ENCODE peak calls at places on chromosome 9, in five cellular contexts. J is mammary epithelial cell, D is Panc1, X is BJ, L is pancreas. O is an unnamed sample.

GRCh38 chr9:2120926-2121689 is 106.0 kb downstream of the SMARCA2 start:
- DNase-seq in J (peak; percentile 35), D (no peak), X (no peak), L (no peak), O (peak; percentile 51)

GRCh38 chr9:20312732-20313131 is 309.6 kb downstream of the MLLT3 start:
- DNase-seq in X (no peak), J (peak; percentile 66), D (no peak), L (no peak), O (peak; percentile 81)

GRCh38 chr9:19154135-19154612 is 26.9 kb upstream of the PLIN2 start:
- DNase-seq in L (no peak), J (peak; percentile 52), D (no peak), X (no peak), O (peak; percentile 27)

GRCh38 chr9:123361086-123361730 is 5.2 kb downstream of the CRB2 start:
- DNase-seq in X (no peak), L (no peak), J (no peak), D (no peak), O (no peak)

GRCh38 chr9:122614362-122614761 is at the start of gene OR1Q1:
- DNase-seq in L (no peak), D (no peak), J (no peak), X (no peak), O (no peak)

GRCh38 chr9:18795947-18796705 is 236.9 kb downstream of the SAXO1 start:
- DNase-seq in J (no peak), X (peak; percentile 28), D (no peak), L (no peak), O (no peak)

GRCh38 chr9:6367128-6367741 is 39.1 kb downstream of the TPD52L3 start:
- DNase-seq in L (no peak), X (no peak), J (no peak), D (no peak), O (no peak)

GRCh38 chr9:93224591-93224990 is 40.7 kb downstream of the WNK2 start:
- DNase-seq in J (peak; percentile 94), D (no peak), L (no peak), X (no peak), O (peak; percentile 98)

GRCh38 chr9:120348951-120349429 is 231.0 kb downstream of the CDK5RAP2 start:
- DNase-seq in D (no peak), L (no peak), X (no peak), J (peak; percentile 11), O (peak; percentile 60)

GRCh38 chr9:107007981-107008380 is 145.0 kb downstream of the ZNF462 start:
- DNase-seq in D (no peak), L (no peak), J (no peak), X (no peak), O (no peak)

GRCh38 chr9:33921967-33922895 is 105.3 kb downstream of the UBE2R2 start:
- DNase-seq in J (no peak), D (no peak), L (no peak), X (no peak), O (peak; percentile 37)

GRCh38 chr9:83584995-83585394 is 37.9 kb upstream of the IDNK start:
- DNase-seq in J (no peak), L (no peak), D (no peak), X (no peak), O (no peak)

GRCh38 chr9:6686396-6686795 is 40.9 kb upstream of the GLDC start:
- DNase-seq in X (no peak), J (peak; percentile 26), D (no peak), L (no peak), O (peak; percentile 42)

GRCh38 chr9:133585481-133586367 is 23.5 kb downstream of the FAM163B start:
- DNase-seq in D (no peak), L (no peak), X (no peak), J (no peak), O (no peak)

GRCh38 chr9:106420511-106420944 is 442.4 kb upstream of the ZNF462 start:
- DNase-seq in X (peak; percentile 37), L (no peak), J (peak; percentile 51), D (no peak), O (peak; percentile 52)

GRCh38 chr9:133440884-133441283 is 18.7 kb downstream of the ADAMTS13 start:
- DNase-seq in D (no peak), L (no peak), X (no peak), J (no peak), O (peak; percentile 23)

GRCh38 chr9:99199938-99200539 is 21.7 kb downstream of the ALG2 start:
- DNase-seq in L (no peak), D (no peak), J (no peak), X (no peak), O (no peak)

GRCh38 chr9:3468407-3469205 is 57.2 kb downstream of the RFX3 start:
- DNase-seq in X (no peak), L (no peak), J (no peak), D (no peak), O (no peak)

GRCh38 chr9:112569186-112569585 is 82.6 kb downstream of the KIAA1958 start:
- DNase-seq in J (peak; percentile 84), X (peak; percentile 98), D (no peak), L (no peak), O (peak; percentile 73)

GRCh38 chr9:3708751-3709150 is 182.9 kb upstream of the RFX3 start:
- DNase-seq in D (no peak), X (no peak), J (peak; percentile 34), L (no peak), O (peak; percentile 73)

DNA sequence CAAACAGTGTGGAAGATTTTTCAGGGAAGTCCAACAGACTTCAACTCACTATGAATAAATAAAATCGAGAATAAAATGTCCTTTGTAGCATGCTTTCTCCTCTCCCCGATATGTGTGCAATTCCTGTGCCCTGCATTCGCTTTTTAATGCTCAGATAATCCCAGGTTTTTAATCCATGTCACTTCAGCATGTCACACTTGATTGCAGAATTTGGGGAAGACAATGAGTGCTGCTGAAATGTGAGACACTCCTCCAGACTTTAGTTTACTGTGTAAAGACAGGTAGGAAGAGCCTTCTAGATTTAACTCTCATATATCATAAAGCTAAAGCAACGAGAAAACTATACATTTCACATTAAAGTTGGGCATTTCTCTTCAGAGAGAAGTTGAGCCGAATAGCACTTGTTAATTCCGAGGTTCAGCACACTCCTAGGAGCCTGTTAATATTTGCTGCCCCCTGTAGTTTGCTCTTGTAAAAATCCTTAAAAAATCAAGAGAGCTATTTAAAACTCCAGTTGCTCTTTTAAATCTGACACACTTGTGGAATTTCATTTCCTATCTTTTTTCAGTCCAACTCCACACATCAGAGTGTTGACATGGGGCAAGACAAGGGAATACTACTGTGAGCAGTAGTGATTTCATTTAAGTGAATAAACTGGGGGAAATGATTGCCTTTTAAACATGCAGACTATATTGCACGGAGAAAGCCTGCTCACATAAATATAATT is 1096.1 kb upstream of the DMAC1 start:
- DNase-seq in J (no peak), D (no peak), L (no peak), X (no peak), O (peak; percentile 52)
- TF ChIP-seq CTCF in J (no peak), D (no peak), L (no peak), X (peak; percentile 23), O (peak; percentile 61)

DNA sequence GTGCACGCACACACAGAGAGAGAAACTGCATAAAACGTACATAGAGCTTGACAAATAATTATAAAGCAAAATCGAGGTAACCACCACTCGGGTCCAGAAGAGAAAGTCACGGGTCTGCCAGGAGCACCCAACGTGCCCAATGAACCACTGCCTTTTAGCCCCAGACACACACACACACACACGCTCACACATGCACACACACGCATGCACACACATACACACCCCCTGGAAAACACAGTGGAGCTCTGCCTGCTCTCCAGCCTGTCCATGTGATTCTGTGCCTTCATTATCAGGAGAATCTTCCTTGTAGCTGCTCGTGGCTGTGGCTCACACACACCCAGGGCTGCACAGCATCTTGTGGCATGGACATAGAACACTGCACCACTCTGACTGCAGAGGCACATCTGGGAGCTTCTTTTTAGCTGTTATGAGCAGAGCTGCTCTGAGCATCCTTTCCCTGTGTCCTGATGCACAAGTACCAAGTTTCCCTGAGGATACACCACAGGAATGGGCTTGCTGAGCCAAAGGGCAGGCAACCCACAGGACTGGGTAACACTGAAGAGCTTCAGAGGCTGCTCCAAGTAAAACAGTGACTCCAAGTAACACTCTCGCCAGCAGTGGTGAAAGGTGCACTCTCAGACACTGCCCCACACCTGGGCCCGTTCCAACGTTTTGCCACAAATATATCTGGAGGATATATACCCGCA is 58.9 kb downstream of the CAMSAP1 start:
- DNase-seq in L (no peak), D (no peak), J (no peak), X (no peak), O (no peak)
- H3K4me3 ChIP-seq in L (no peak overlapping the region), D (no peak overlapping the region), J (no peak overlapping the region), X (no peak overlapping the region), O (no peak overlapping the region)

GRCh38 chr9:136726118-136726517 is 13.7 kb downstream of the DIPK1B start:
- DNase-seq in L (peak; percentile 45), D (no peak), J (no peak), X (no peak), O (no peak)

GRCh38 chr9:136728080-136728547 is 14.6 kb downstream of the LCN10 start:
- DNase-seq in J (peak; percentile 80), L (peak; percentile 95), D (peak; percentile 20), X (peak; percentile 18), O (peak; percentile 86)

GRCh38 chr9:136728548-136729123 is 14.1 kb downstream of the LCN10 start:
- DNase-seq in D (no peak), X (no peak), J (peak; percentile 34), L (peak; percentile 58), O (no peak)

GRCh38 chr9:136725612-136726011 is 13.2 kb downstream of the DIPK1B start:
- DNase-seq in X (no peak), J (peak; percentile 74), L (no peak), D (no peak), O (peak; percentile 92)

DNA sequence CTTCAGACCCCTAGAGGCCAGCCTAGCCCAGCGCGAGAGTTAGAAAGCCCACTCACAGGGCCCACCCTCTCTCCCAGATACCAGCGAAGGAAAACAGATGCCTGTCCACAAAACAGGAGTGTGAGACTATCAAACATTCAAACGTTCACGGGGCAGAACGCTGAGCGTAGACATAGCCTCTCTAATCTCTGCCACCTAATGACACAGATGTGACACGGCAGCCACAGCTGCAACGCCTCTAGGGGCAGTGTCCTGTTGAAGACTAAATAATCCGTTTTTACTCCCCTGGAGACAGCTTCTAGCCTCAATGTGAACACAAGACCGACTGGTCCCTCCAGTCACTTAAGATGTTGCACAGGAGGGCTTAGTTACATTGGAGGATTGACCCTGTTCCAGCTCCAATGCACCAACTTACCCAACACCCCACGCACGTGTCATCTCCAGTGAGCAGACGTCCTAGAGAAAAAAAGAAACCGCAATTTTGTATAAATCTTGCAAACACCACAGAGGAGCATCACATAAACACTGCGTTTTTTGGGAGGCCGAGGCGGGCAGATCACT is 14.3 kb downstream of the DIPK1B start:
- DNase-seq in L (peak; percentile 42), X (no peak), J (peak; percentile 37), D (peak; percentile 32), O (peak; percentile 43)
- TF ChIP-seq CTCF in L (peak; percentile 15), X (peak; percentile 54), J (peak; percentile 47), D (peak; percentile 60), O (peak; percentile 63)

DNA sequence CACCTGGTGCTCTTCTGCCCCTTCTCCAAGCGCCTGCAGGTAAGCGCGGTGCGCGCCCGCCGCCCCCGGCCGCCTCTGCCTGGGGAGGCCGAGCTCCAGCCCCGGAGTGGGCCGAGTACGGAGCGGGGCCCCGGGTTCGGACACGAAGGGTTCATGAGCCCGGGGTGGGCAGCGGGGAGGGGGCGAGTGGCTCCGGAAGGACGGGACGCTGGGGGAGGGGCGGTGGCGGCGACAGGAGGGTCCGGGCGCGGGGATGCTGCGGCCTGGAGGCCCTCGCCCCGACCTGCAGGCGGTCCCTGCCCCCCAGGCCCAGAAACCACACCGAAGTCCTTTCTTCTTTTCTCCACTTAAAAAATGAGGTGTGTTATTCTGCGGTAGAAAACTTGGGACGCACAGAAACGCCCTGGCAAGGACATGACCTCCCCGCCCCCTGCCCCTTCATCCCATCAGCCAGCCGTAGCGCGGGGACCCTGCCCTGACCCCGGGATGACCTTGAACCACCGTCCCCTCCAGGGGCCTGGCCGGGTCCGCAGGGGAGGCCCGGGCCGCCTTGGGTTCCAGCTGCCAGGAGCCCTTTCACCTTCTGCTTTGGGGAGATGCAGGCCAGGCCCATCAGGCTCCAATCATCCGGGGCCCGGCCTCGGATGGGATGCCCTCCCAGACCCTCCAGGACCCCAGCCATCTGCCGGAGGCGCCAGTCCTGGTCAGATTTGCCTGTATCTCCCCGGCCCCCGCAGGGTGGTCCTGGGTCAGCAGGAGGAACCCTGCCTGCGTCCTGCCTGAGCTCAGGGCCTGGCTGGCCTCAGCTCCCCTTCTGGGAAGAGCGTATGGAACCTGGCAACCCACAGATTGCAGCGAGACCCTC is 550 bp downstream of the DIPK1B start:
- DNase-seq in X (no peak), D (no peak), L (peak; percentile 64), J (no peak), O (no peak)
- H3K4me3 ChIP-seq in X (no peak overlapping the region), D (peak overlapping the region; percentile 39), L (peak overlapping the region; percentile 57), J (no peak overlapping the region), O (peak overlapping the region; percentile 15)